ENCODE peak calls at places on chromosomes 16 and 17, in four cellular contexts. One of them, this sample, is unnamed.

GRCh38 chr17:29251969-29252866 is 5.6 kb downstream of the CRYBA1 start:
- DNase-seq in GM12878: no peak
- DNase-seq in IMR-90: peak; percentile 50
- DNase-seq in K562: peak; percentile 30
- DNase-seq in this sample: peak; percentile 51

GRCh38 chr16:24771779-24772157 is 42.3 kb downstream of the TNRC6A start:
- DNase-seq in K562: no peak
- DNase-seq in IMR-90: peak; percentile 23
- DNase-seq in GM12878: no peak
- DNase-seq in this sample: no peak

GRCh38 chr17:65785109-65785508 is 223.7 kb upstream of the AXIN2 start:
- DNase-seq in GM12878: no peak
- DNase-seq in IMR-90: peak; percentile 97
- DNase-seq in K562: no peak
- DNase-seq in this sample: peak; percentile 95

GRCh38 chr16:69328854-69329316 is 1.5 kb downstream of the PDF start:
- DNase-seq in GM12878: no peak
- DNase-seq in IMR-90: peak; percentile 62
- DNase-seq in K562: no peak
- DNase-seq in this sample: peak; percentile 44

GRCh38 chr17:50151937-50152547 is 1.6 kb upstream of the PPP1R9B start:
- DNase-seq in K562: peak; percentile 70
- DNase-seq in IMR-90: peak; percentile 87
- DNase-seq in GM12878: no peak
- DNase-seq in this sample: peak; percentile 81

GRCh38 chr16:70746040-70746707 is 54.8 kb downstream of the VAC14 start:
- DNase-seq in GM12878: no peak
- DNase-seq in K562: peak; percentile 33
- DNase-seq in IMR-90: peak; percentile 94
- DNase-seq in this sample: peak; percentile 36

GRCh38 chr17:81840826-81841778 is 6.3 kb upstream of the PPP1R27 start:
- DNase-seq in K562: no peak
- DNase-seq in IMR-90: no peak
- DNase-seq in GM12878: no peak
- DNase-seq in this sample: no peak

GRCh38 chr16:58639230-58639629 is 9.6 kb upstream of the CNOT1 start:
- DNase-seq in K562: no peak
- DNase-seq in GM12878: no peak
- DNase-seq in IMR-90: no peak
- DNase-seq in this sample: no peak

GRCh38 chr17:66569572-66569971 is 265.3 kb upstream of the CACNG5 start:
- DNase-seq in IMR-90: no peak
- DNase-seq in K562: no peak
- DNase-seq in GM12878: no peak
- DNase-seq in this sample: no peak

GRCh38 chr17:39823407-39824054 is 40.6 kb downstream of the IKZF3 start:
- DNase-seq in IMR-90: no peak
- DNase-seq in K562: no peak
- DNase-seq in GM12878: no peak
- DNase-seq in this sample: no peak

GRCh38 chr17:12395733-12396354 is 269.8 kb upstream of the MYOCD start:
- DNase-seq in K562: peak; percentile 53
- DNase-seq in IMR-90: no peak
- DNase-seq in GM12878: no peak
- DNase-seq in this sample: no peak

GRCh38 chr17:19015428-19015827 is 10.9 kb upstream of the FAM83G start:
- DNase-seq in IMR-90: no peak
- DNase-seq in GM12878: no peak
- DNase-seq in K562: no peak
- DNase-seq in this sample: no peak

GRCh38 chr17:45384047-45384799 is 48.4 kb downstream of the ARHGAP27 start:
- DNase-seq in GM12878: no peak
- DNase-seq in K562: no peak
- DNase-seq in IMR-90: no peak
- DNase-seq in this sample: no peak

GRCh38 chr17:27318633-27319032 is 24.7 kb downstream of the WSB1 start:
- DNase-seq in IMR-90: no peak
- DNase-seq in K562: no peak
- DNase-seq in GM12878: no peak
- DNase-seq in this sample: no peak

GRCh38 chr16:27463741-27464662 is 62.0 kb downstream of the IL21R start:
- DNase-seq in K562: no peak
- DNase-seq in IMR-90: no peak
- DNase-seq in GM12878: no peak
- DNase-seq in this sample: no peak
- TF ChIP-seq FOS in K562: no peak
- TF ChIP-seq FOS in IMR-90: no peak
- TF ChIP-seq FOS in GM12878: no peak
- TF ChIP-seq FOS in this sample: no peak

GRCh38 chr16:3937066-3937875 is 56.8 kb upstream of the CREBBP start:
- DNase-seq in IMR-90: no peak
- DNase-seq in K562: no peak
- DNase-seq in GM12878: no peak
- DNase-seq in this sample: no peak

GRCh38 chr16:3938843-3939624 is 58.5 kb upstream of the CREBBP start:
- DNase-seq in K562: peak; percentile 85
- DNase-seq in GM12878: no peak
- DNase-seq in IMR-90: peak; percentile 89
- DNase-seq in this sample: peak; percentile 55

GRCh38 chr16:3934491-3935185 is 54.1 kb upstream of the CREBBP start:
- DNase-seq in K562: no peak
- DNase-seq in GM12878: no peak
- DNase-seq in IMR-90: no peak
- DNase-seq in this sample: no peak

GRCh38 chr16:3935921-3936320 is 55.4 kb upstream of the CREBBP start:
- DNase-seq in IMR-90: no peak
- DNase-seq in K562: no peak
- DNase-seq in GM12878: no peak
- DNase-seq in this sample: no peak

GRCh38 chr16:3938471-3938842 is 57.9 kb upstream of the CREBBP start:
- DNase-seq in GM12878: no peak
- DNase-seq in K562: no peak
- DNase-seq in IMR-90: no peak
- DNase-seq in this sample: no peak
- H3K4me3 ChIP-seq in GM12878: no peak overlapping the region
- H3K4me3 ChIP-seq in K562: no peak overlapping the region
- H3K4me3 ChIP-seq in IMR-90: no peak overlapping the region
- H3K4me3 ChIP-seq in this sample: no peak overlapping the region

GRCh38 chr17:5225668-5226457 is 8.8 kb downstream of the SCIMP start:
- DNase-seq in K562: no peak
- DNase-seq in GM12878: peak; percentile 94
- DNase-seq in IMR-90: no peak
- DNase-seq in this sample: peak; percentile 62

GRCh38 chr17:5226940-5227878 is 7.5 kb downstream of the SCIMP start:
- DNase-seq in K562: no peak
- DNase-seq in GM12878: peak; percentile 92
- DNase-seq in IMR-90: no peak
- DNase-seq in this sample: no peak
- TF ChIP-seq FOS in K562: no peak
- TF ChIP-seq FOS in GM12878: no peak
- TF ChIP-seq FOS in IMR-90: no peak
- TF ChIP-seq FOS in this sample: no peak

GRCh38 chr16:83837566-83837965 is 29.8 kb downstream of the HSBP1 start:
- DNase-seq in GM12878: no peak
- DNase-seq in IMR-90: no peak
- DNase-seq in K562: no peak
- DNase-seq in this sample: no peak
- H3K4me3 ChIP-seq in GM12878: no peak overlapping the region
- H3K4me3 ChIP-seq in IMR-90: no peak overlapping the region
- H3K4me3 ChIP-seq in K562: no peak overlapping the region
- H3K4me3 ChIP-seq in this sample: no peak overlapping the region

GRCh38 chr17:57955183-57955952 is at the start of gene CUEDC1:
- DNase-seq in IMR-90: peak; percentile 39
- DNase-seq in K562: peak; percentile 81
- DNase-seq in GM12878: no peak
- DNase-seq in this sample: peak; percentile 56
- TF ChIP-seq FOS in IMR-90: no peak
- TF ChIP-seq FOS in K562: no peak
- TF ChIP-seq FOS in GM12878: no peak
- TF ChIP-seq FOS in this sample: no peak

DNA sequence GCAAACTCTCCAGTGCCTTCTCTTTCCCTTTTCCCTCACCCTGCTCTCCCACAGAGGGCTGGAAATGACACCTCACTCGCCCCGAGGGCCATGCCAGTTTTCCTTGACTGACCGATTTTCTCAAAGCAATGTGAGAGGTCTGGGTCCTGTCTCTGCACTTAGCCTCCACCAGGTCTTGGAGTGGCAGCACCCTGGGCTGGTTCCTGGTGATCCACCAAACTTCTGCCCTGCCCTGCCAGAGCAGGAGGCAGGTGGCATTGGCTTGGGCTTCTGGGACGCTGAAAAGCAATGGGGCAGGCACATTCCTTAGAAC is 97.5 kb downstream of the RAB11FIP4 start:
- DNase-seq in GM12878: no peak
- DNase-seq in K562: no peak
- DNase-seq in IMR-90: no peak
- DNase-seq in this sample: no peak
- H3K4me3 ChIP-seq in GM12878: peak overlapping the region; percentile 92
- H3K4me3 ChIP-seq in K562: peak overlapping the region; percentile 64
- H3K4me3 ChIP-seq in IMR-90: no peak overlapping the region
- H3K4me3 ChIP-seq in this sample: no peak overlapping the region

DNA sequence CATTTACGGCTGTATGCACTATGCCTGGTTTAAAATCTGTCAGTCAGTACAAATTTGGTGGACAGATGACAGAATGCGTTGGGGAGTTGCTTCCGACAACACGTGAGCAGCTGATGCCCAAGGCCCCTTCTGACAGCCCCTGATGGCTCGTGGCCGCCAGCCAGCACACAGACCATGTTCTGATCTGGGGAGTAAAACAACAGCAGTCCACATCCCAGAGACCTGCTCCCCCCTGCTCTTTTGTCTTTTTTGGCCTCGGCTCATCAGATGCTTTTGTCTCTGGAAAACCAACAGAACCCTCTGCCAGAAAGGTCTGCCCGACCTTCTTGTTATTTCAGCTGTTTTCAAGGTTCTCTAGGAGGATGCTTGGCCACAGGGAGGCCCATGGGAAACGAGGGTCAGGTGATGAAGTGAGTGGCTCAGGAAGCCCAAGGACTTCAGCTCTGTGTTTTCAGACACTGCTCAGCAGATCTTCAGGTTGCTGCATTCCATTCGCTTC is 10.8 kb downstream of the ARSG start:
- DNase-seq in GM12878: no peak
- DNase-seq in K562: no peak
- DNase-seq in IMR-90: peak; percentile 42
- DNase-seq in this sample: peak; percentile 97
- TF ChIP-seq FOS in GM12878: no peak
- TF ChIP-seq FOS in K562: no peak
- TF ChIP-seq FOS in IMR-90: no peak
- TF ChIP-seq FOS in this sample: no peak

This sample was measured in endothelial cell of umbilical vein.